ENCODE peak calls at places on chromosomes 1 and 21, in eight cellular contexts. G is CD8-positive, alpha-beta T cell; A is AG08395; M is glomerular endothelial cell; B is RWPE2; S is activated CD4-positive, alpha-beta memory T cell treated with anti-CD3 and anti-CD28 coated beads, Interleukin-2, amount 10 ng/mL, durations not matched to agents 7 days and 5 days; Q is suprapubic skin; P is natural killer cell treated with Interleukin-12 subunit alpha and Interleukin-12 subunit beta and Interleukin-15 and Interleukin-18, amount 100 ng/mL, for 72 hours. C is an unnamed sample.

GRCh38 chr1:20278692-20279130 is 12.0 kb upstream of the VWA5B1 start:
- DNase-seq in A (no peak), Q (no peak), S (no peak), M (no peak), B (no peak), P (no peak), G (no peak), C (no peak)

GRCh38 chr21:27570306-27570868 is 603.5 kb upstream of the ADAMTS5 start:
- DNase-seq in G (no peak), M (no peak), A (peak; percentile 71), S (no peak), Q (no peak), B (peak; percentile 56), P (no peak), C (no peak)

GRCh38 chr1:228901936-228902681 is 166.8 kb downstream of the RHOU start:
- DNase-seq in M (no peak), Q (no peak), G (no peak), B (no peak), A (no peak), S (no peak), P (peak; percentile 26), C (no peak)

GRCh38 chr1:206582537-206583460 is 29.5 kb downstream of the EIF2D start:
- DNase-seq in S (no peak), A (no peak), P (no peak), B (no peak), G (no peak), Q (no peak), M (no peak), C (peak; percentile 40)

GRCh38 chr1:99643021-99643779 is 2.7 kb upstream of the PALMD start:
- DNase-seq in M (no peak), Q (no peak), A (peak; percentile 54), P (no peak), B (no peak), S (no peak), G (no peak), C (no peak)

GRCh38 chr1:31183927-31184554 is 55.6 kb downstream of the NKAIN1 start:
- DNase-seq in A (peak; percentile 41), B (no peak), G (peak; percentile 20), S (peak; percentile 45), M (no peak), Q (no peak), P (peak; percentile 61), C (peak; percentile 62)

GRCh38 chr1:181189691-181190361 is 101.3 kb downstream of the IER5 start:
- DNase-seq in P (peak; percentile 75), G (peak; percentile 78), B (no peak), Q (peak; percentile 78), M (no peak), S (peak; percentile 78), A (peak; percentile 81), C (peak; percentile 76)

GRCh38 chr1:230858918-230859819 is 9.2 kb downstream of the C1orf198 start:
- DNase-seq in Q (no peak), P (no peak), A (peak; percentile 56), S (no peak), G (no peak), B (no peak), M (no peak), C (no peak)

GRCh38 chr1:238951809-238952208 is 434.6 kb upstream of the CHRM3 start:
- DNase-seq in Q (no peak), M (no peak), B (no peak), P (no peak), G (no peak), S (no peak), A (no peak), C (no peak)

GRCh38 chr21:33443174-33443573 is 36.6 kb downstream of the TMEM50B start:
- DNase-seq in G (no peak), B (no peak), A (no peak), S (no peak), Q (no peak), P (no peak), M (no peak), C (no peak)

GRCh38 chr1:228429007-228429406 is 12.3 kb upstream of the TRIM17 start:
- DNase-seq in B (no peak), P (no peak), S (no peak), M (no peak), A (no peak), Q (no peak), G (no peak), C (no peak)

GRCh38 chr1:179177182-179177581 is 52.3 kb downstream of the ABL2 start:
- DNase-seq in S (no peak), A (peak; percentile 64), P (no peak), B (no peak), Q (no peak), G (no peak), M (no peak), C (no peak)

GRCh38 chr1:41626616-41627375 is 142.3 kb upstream of the EDN2 start:
- DNase-seq in B (peak; percentile 79), Q (peak; percentile 70), G (no peak), P (peak; percentile 58), M (no peak), A (peak; percentile 34), S (peak; percentile 16), C (no peak)

GRCh38 chr1:207863893-207864535 is 46.9 kb downstream of the CD34 start:
- DNase-seq in P (no peak), M (no peak), Q (no peak), S (peak; percentile 71), B (no peak), A (no peak), G (peak; percentile 49), C (peak; percentile 73)

GRCh38 chr1:7680791-7681165 is 90.3 kb upstream of the VAMP3 start:
- DNase-seq in P (no peak), S (no peak), A (no peak), G (no peak), Q (no peak), B (no peak), M (no peak), C (peak; percentile 31)

GRCh38 chr1:160997323-160998038 is 23.5 kb downstream of the F11R start:
- DNase-seq in P (no peak), Q (no peak), M (peak; percentile 68), B (no peak), S (peak; percentile 59), G (peak; percentile 49), A (peak; percentile 69), C (peak; percentile 67)

GRCh38 chr1:229234870-229235472 is 35.9 kb upstream of the RAB4A start:
- DNase-seq in B (no peak), P (no peak), M (no peak), A (no peak), G (no peak), Q (no peak), S (no peak), C (no peak)

GRCh38 chr1:176800978-176801552 is 338.1 kb downstream of the PAPPA2 start:
- DNase-seq in A (no peak), P (no peak), G (no peak), M (no peak), Q (no peak), B (no peak), S (no peak), C (no peak)

GRCh38 chr1:65020774-65021173 is 54.4 kb upstream of the JAK1 start:
- DNase-seq in M (no peak), Q (no peak), G (no peak), P (no peak), B (no peak), A (peak; percentile 30), S (no peak), C (no peak)

GRCh38 chr1:119327436-119328155 is 41.0 kb upstream of the HAO2 start:
- DNase-seq in Q (no peak), B (no peak), P (no peak), S (no peak), G (peak; percentile 9), A (peak; percentile 52), M (no peak), C (peak; percentile 36)

GRCh38 chr1:111669268-111669667 is 49.7 kb downstream of the RAP1A start:
- DNase-seq in B (no peak), S (no peak), M (no peak), P (no peak), G (no peak), Q (no peak), A (peak; percentile 16), C (no peak)

GRCh38 chr1:47002211-47002610 is 21.3 kb upstream of the CYP4X1 start:
- DNase-seq in M (no peak), B (no peak), S (no peak), Q (no peak), G (no peak), A (no peak), P (no peak), C (no peak)

GRCh38 chr1:218377143-218377660 is 32.1 kb downstream of the TGFB2 start:
- DNase-seq in B (peak; percentile 54), M (no peak), A (peak; percentile 93), P (peak; percentile 67), G (peak; percentile 13), S (peak; percentile 68), Q (no peak), C (peak; percentile 56)

GRCh38 chr21:43611598-43612369 is 47.5 kb downstream of the HSF2BP start:
- DNase-seq in Q (no peak), G (peak; percentile 7), B (no peak), P (no peak), S (peak; percentile 24), A (peak; percentile 61), M (no peak), C (no peak)

GRCh38 chr1:161189036-161189435 is 9.8 kb downstream of the ADAMTS4 start:
- DNase-seq in B (no peak), Q (no peak), G (no peak), A (no peak), M (no peak), P (no peak), S (no peak), C (no peak)

GRCh38 chr1:205247130-205247921 is 19.6 kb downstream of the TMCC2 start:
- DNase-seq in P (no peak), A (no peak), S (no peak), M (no peak), Q (no peak), B (no peak), G (no peak), C (no peak)

GRCh38 chr1:10720635-10721034 is 75.8 kb downstream of the CASZ1 start:
- DNase-seq in M (no peak), B (no peak), S (no peak), G (no peak), A (no peak), P (no peak), Q (no peak), C (no peak)

GRCh38 chr1:236315092-236315491 is 33.3 kb upstream of the ERO1B start:
- DNase-seq in G (no peak), M (no peak), B (no peak), A (no peak), S (no peak), P (no peak), Q (no peak), C (no peak)

GRCh38 chr1:207763972-207764371 is 12.1 kb downstream of the CD46 start:
- DNase-seq in B (no peak), Q (no peak), S (no peak), P (no peak), A (no peak), G (no peak), M (no peak), C (no peak)

GRCh38 chr1:56448937-56449336 is 130.4 kb downstream of the PLPP3 start:
- DNase-seq in B (no peak), G (no peak), A (peak; percentile 21), S (no peak), P (no peak), Q (no peak), M (no peak), C (no peak)

GRCh38 chr1:70896224-70896623 is 151.4 kb downstream of the PTGER3 start:
- DNase-seq in A (peak; percentile 21), P (no peak), S (no peak), M (no peak), B (no peak), Q (no peak), G (no peak), C (no peak)

GRCh38 chr1:12572506-12572905 is 45.5 kb downstream of the DHRS3 start:
- DNase-seq in M (no peak), S (no peak), G (no peak), B (no peak), Q (no peak), A (no peak), P (no peak), C (no peak)

GRCh38 chr1:69824932-69825331 is 257.2 kb downstream of the LRRC7 start:
- DNase-seq in B (no peak), G (no peak), S (no peak), M (no peak), P (no peak), Q (no peak), A (peak; percentile 10), C (no peak)

GRCh38 chr1:183584155-183584554 is 6.1 kb downstream of the NCF2 start:
- DNase-seq in G (no peak), B (no peak), M (no peak), Q (no peak), P (no peak), A (no peak), S (no peak), C (no peak)

C was measured in activated naive CD4-positive, alpha-beta T cell treated with anti-CD3 and anti-CD28 coated beads, Interleukin-2, amount 10 ng/mL, durations not matched to agents 7 days and 5 days.